ENCODE peak calls at places on chromosomes 1 and 21, in eight cellular contexts. One of them, this sample, is unnamed.

GRCh38 chr1:152479792-152480595 is 30.6 kb upstream of the LCE5A start:
- DNase-seq in HepG2: peak; percentile 32
- DNase-seq in substantia nigra: no peak
- DNase-seq in A172: peak; percentile 81
- DNase-seq in GM12864: no peak
- DNase-seq in foreskin fibroblast: peak; percentile 6
- DNase-seq in endothelial cell: no peak
- DNase-seq in stimulated activated CD8-positive, alpha-beta memory T cell treated with anti-CD3 and anti-CD28 coated beads, Interleukin-7, amount 100 ng/mL, for 1 hour: peak; percentile 34
- DNase-seq in this sample: peak; percentile 38

GRCh38 chr1:164586619-164587018 is 27.6 kb downstream of the PBX1 start:
- DNase-seq in HepG2: no peak
- DNase-seq in substantia nigra: no peak
- DNase-seq in A172: no peak
- DNase-seq in GM12864: no peak
- DNase-seq in foreskin fibroblast: no peak
- DNase-seq in endothelial cell: no peak
- DNase-seq in stimulated activated CD8-positive, alpha-beta memory T cell treated with anti-CD3 and anti-CD28 coated beads, Interleukin-7, amount 100 ng/mL, for 1 hour: no peak
- DNase-seq in this sample: no peak

GRCh38 chr1:30852026-30852425 is 56.5 kb downstream of the SDC3 start:
- DNase-seq in HepG2: no peak
- DNase-seq in substantia nigra: no peak
- DNase-seq in A172: peak; percentile 21
- DNase-seq in GM12864: no peak
- DNase-seq in foreskin fibroblast: peak; percentile 44
- DNase-seq in endothelial cell: peak; percentile 39
- DNase-seq in stimulated activated CD8-positive, alpha-beta memory T cell treated with anti-CD3 and anti-CD28 coated beads, Interleukin-7, amount 100 ng/mL, for 1 hour: no peak
- DNase-seq in this sample: no peak

GRCh38 chr1:175735144-175735543 is 8.3 kb downstream of the TNR start:
- DNase-seq in HepG2: no peak
- DNase-seq in substantia nigra: no peak
- DNase-seq in A172: no peak
- DNase-seq in GM12864: no peak
- DNase-seq in foreskin fibroblast: no peak
- DNase-seq in endothelial cell: no peak
- DNase-seq in stimulated activated CD8-positive, alpha-beta memory T cell treated with anti-CD3 and anti-CD28 coated beads, Interleukin-7, amount 100 ng/mL, for 1 hour: no peak
- DNase-seq in this sample: no peak

GRCh38 chr1:71046891-71047634 is 553 bp downstream of the PTGER3 start:
- DNase-seq in HepG2: no peak
- DNase-seq in substantia nigra: no peak
- DNase-seq in A172: no peak
- DNase-seq in GM12864: no peak
- DNase-seq in foreskin fibroblast: peak; percentile 39
- DNase-seq in endothelial cell: peak; percentile 33
- DNase-seq in stimulated activated CD8-positive, alpha-beta memory T cell treated with anti-CD3 and anti-CD28 coated beads, Interleukin-7, amount 100 ng/mL, for 1 hour: no peak
- DNase-seq in this sample: no peak

GRCh38 chr21:37032877-37033471 is 26.5 kb downstream of the RIPPLY3 start:
- DNase-seq in HepG2: no peak
- DNase-seq in substantia nigra: no peak
- DNase-seq in A172: peak; percentile 79
- DNase-seq in GM12864: no peak
- DNase-seq in foreskin fibroblast: peak; percentile 85
- DNase-seq in endothelial cell: no peak
- DNase-seq in stimulated activated CD8-positive, alpha-beta memory T cell treated with anti-CD3 and anti-CD28 coated beads, Interleukin-7, amount 100 ng/mL, for 1 hour: no peak
- DNase-seq in this sample: no peak

GRCh38 chr1:101183388-101183699 is 53.5 kb upstream of the S1PR1 start:
- DNase-seq in HepG2: no peak
- DNase-seq in substantia nigra: no peak
- DNase-seq in A172: no peak
- DNase-seq in GM12864: no peak
- DNase-seq in foreskin fibroblast: no peak
- DNase-seq in endothelial cell: no peak
- DNase-seq in stimulated activated CD8-positive, alpha-beta memory T cell treated with anti-CD3 and anti-CD28 coated beads, Interleukin-7, amount 100 ng/mL, for 1 hour: no peak
- DNase-seq in this sample: no peak

GRCh38 chr1:87064981-87065380 is 150.5 kb downstream of the HS2ST1 start:
- DNase-seq in HepG2: no peak
- DNase-seq in substantia nigra: no peak
- DNase-seq in A172: no peak
- DNase-seq in GM12864: no peak
- DNase-seq in foreskin fibroblast: peak; percentile 55
- DNase-seq in endothelial cell: no peak
- DNase-seq in stimulated activated CD8-positive, alpha-beta memory T cell treated with anti-CD3 and anti-CD28 coated beads, Interleukin-7, amount 100 ng/mL, for 1 hour: no peak
- DNase-seq in this sample: no peak

GRCh38 chr1:169070547-169070946 is 35.9 kb upstream of the ATP1B1 start:
- DNase-seq in HepG2: no peak
- DNase-seq in substantia nigra: no peak
- DNase-seq in A172: no peak
- DNase-seq in GM12864: no peak
- DNase-seq in foreskin fibroblast: no peak
- DNase-seq in endothelial cell: no peak
- DNase-seq in stimulated activated CD8-positive, alpha-beta memory T cell treated with anti-CD3 and anti-CD28 coated beads, Interleukin-7, amount 100 ng/mL, for 1 hour: no peak
- DNase-seq in this sample: no peak

GRCh38 chr1:121444096-121444495 is 259.3 kb downstream of the SRGAP2C start:
- DNase-seq in HepG2: no peak
- DNase-seq in substantia nigra: no peak
- DNase-seq in A172: no peak
- DNase-seq in GM12864: no peak
- DNase-seq in foreskin fibroblast: no peak
- DNase-seq in endothelial cell: no peak
- DNase-seq in stimulated activated CD8-positive, alpha-beta memory T cell treated with anti-CD3 and anti-CD28 coated beads, Interleukin-7, amount 100 ng/mL, for 1 hour: no peak
- DNase-seq in this sample: no peak

GRCh38 chr1:46533179-46533864 is 18.1 kb downstream of the KNCN start:
- DNase-seq in HepG2: no peak
- DNase-seq in substantia nigra: peak; percentile 26
- DNase-seq in A172: no peak
- DNase-seq in GM12864: no peak
- DNase-seq in foreskin fibroblast: peak; percentile 58
- DNase-seq in endothelial cell: peak; percentile 35
- DNase-seq in stimulated activated CD8-positive, alpha-beta memory T cell treated with anti-CD3 and anti-CD28 coated beads, Interleukin-7, amount 100 ng/mL, for 1 hour: peak; percentile 21
- DNase-seq in this sample: peak; percentile 22

GRCh38 chr1:41381691-41382530 is 20.7 kb downstream of the FOXO6 start:
- DNase-seq in HepG2: no peak
- DNase-seq in substantia nigra: no peak
- DNase-seq in A172: no peak
- DNase-seq in GM12864: no peak
- DNase-seq in foreskin fibroblast: peak; percentile 72
- DNase-seq in endothelial cell: no peak
- DNase-seq in stimulated activated CD8-positive, alpha-beta memory T cell treated with anti-CD3 and anti-CD28 coated beads, Interleukin-7, amount 100 ng/mL, for 1 hour: no peak
- DNase-seq in this sample: no peak

This sample was measured in T follicular helper cell.